ENCODE peak calls at places on chromosome 15, in five cellular contexts. One of them, this sample, is unnamed.

GRCh38 chr15:29815000-29815704 is 7.1 kb downstream of the TJP1 start:
- DNase-seq in naive thymus-derived CD4-positive, alpha-beta T cell: no peak
- DNase-seq in right cardiac atrium: no peak
- DNase-seq in left ventricle myocardium inferior: no peak
- DNase-seq in neuronal stem cell: no peak
- DNase-seq in this sample: no peak

GRCh38 chr15:56886878-56887781 is 31.3 kb upstream of the TCF12 start:
- DNase-seq in left ventricle myocardium inferior: peak; percentile 96
- DNase-seq in right cardiac atrium: peak; percentile 96
- DNase-seq in naive thymus-derived CD4-positive, alpha-beta T cell: peak; percentile 74
- DNase-seq in neuronal stem cell: peak; percentile 94
- DNase-seq in this sample: peak; percentile 96

GRCh38 chr15:78049691-78050440 is 27.6 kb downstream of the TBC1D2B start:
- DNase-seq in right cardiac atrium: no peak
- DNase-seq in left ventricle myocardium inferior: no peak
- DNase-seq in neuronal stem cell: no peak
- DNase-seq in naive thymus-derived CD4-positive, alpha-beta T cell: no peak
- DNase-seq in this sample: peak; percentile 85

GRCh38 chr15:45714501-45715488 is 80.0 kb downstream of the SQOR start:
- DNase-seq in naive thymus-derived CD4-positive, alpha-beta T cell: peak; percentile 16
- DNase-seq in left ventricle myocardium inferior: peak; percentile 49
- DNase-seq in neuronal stem cell: peak; percentile 68
- DNase-seq in right cardiac atrium: peak; percentile 47
- DNase-seq in this sample: no peak

GRCh38 chr15:51024735-51025453 is 69.8 kb downstream of the TNFAIP8L3 start:
- DNase-seq in left ventricle myocardium inferior: no peak
- DNase-seq in right cardiac atrium: no peak
- DNase-seq in naive thymus-derived CD4-positive, alpha-beta T cell: no peak
- DNase-seq in neuronal stem cell: no peak
- DNase-seq in this sample: no peak

GRCh38 chr15:84983299-84983698 is 1.6 kb downstream of the PDE8A start:
- DNase-seq in neuronal stem cell: no peak
- DNase-seq in right cardiac atrium: no peak
- DNase-seq in left ventricle myocardium inferior: no peak
- DNase-seq in naive thymus-derived CD4-positive, alpha-beta T cell: no peak
- DNase-seq in this sample: no peak

GRCh38 chr15:34708422-34708821 is 46.4 kb downstream of the GJD2 start:
- DNase-seq in right cardiac atrium: no peak
- DNase-seq in neuronal stem cell: peak; percentile 55
- DNase-seq in naive thymus-derived CD4-positive, alpha-beta T cell: no peak
- DNase-seq in left ventricle myocardium inferior: no peak
- DNase-seq in this sample: no peak

GRCh38 chr15:39127925-39128617 is 452.8 kb upstream of the THBS1 start:
- DNase-seq in naive thymus-derived CD4-positive, alpha-beta T cell: no peak
- DNase-seq in left ventricle myocardium inferior: no peak
- DNase-seq in neuronal stem cell: no peak
- DNase-seq in right cardiac atrium: no peak
- DNase-seq in this sample: no peak

GRCh38 chr15:87287156-87287555 is 969.4 kb downstream of the NTRK3 start:
- DNase-seq in neuronal stem cell: no peak
- DNase-seq in left ventricle myocardium inferior: no peak
- DNase-seq in right cardiac atrium: no peak
- DNase-seq in naive thymus-derived CD4-positive, alpha-beta T cell: no peak
- DNase-seq in this sample: no peak

GRCh38 chr15:29740692-29741311 is 81.5 kb downstream of the TJP1 start:
- DNase-seq in left ventricle myocardium inferior: no peak
- DNase-seq in right cardiac atrium: no peak
- DNase-seq in naive thymus-derived CD4-positive, alpha-beta T cell: no peak
- DNase-seq in neuronal stem cell: no peak
- DNase-seq in this sample: no peak

GRCh38 chr15:60101416-60101815 is 97.3 kb downstream of the FOXB1 start:
- DNase-seq in right cardiac atrium: no peak
- DNase-seq in left ventricle myocardium inferior: no peak
- DNase-seq in naive thymus-derived CD4-positive, alpha-beta T cell: no peak
- DNase-seq in neuronal stem cell: no peak
- DNase-seq in this sample: no peak

GRCh38 chr15:79184465-79184892 is 93.9 kb upstream of the RASGRF1 start:
- DNase-seq in left ventricle myocardium inferior: peak; percentile 64
- DNase-seq in neuronal stem cell: peak; percentile 75
- DNase-seq in naive thymus-derived CD4-positive, alpha-beta T cell: peak; percentile 31
- DNase-seq in right cardiac atrium: peak; percentile 72
- DNase-seq in this sample: peak; percentile 88

GRCh38 chr15:56838085-56838484 is 80.4 kb upstream of the TCF12 start:
- DNase-seq in naive thymus-derived CD4-positive, alpha-beta T cell: no peak
- DNase-seq in neuronal stem cell: no peak
- DNase-seq in left ventricle myocardium inferior: no peak
- DNase-seq in right cardiac atrium: no peak
- DNase-seq in this sample: no peak

GRCh38 chr15:59741274-59741906 is 52.3 kb upstream of the BNIP2 start:
- DNase-seq in neuronal stem cell: peak; percentile 20
- DNase-seq in naive thymus-derived CD4-positive, alpha-beta T cell: no peak
- DNase-seq in right cardiac atrium: no peak
- DNase-seq in left ventricle myocardium inferior: no peak
- DNase-seq in this sample: no peak

GRCh38 chr15:48370460-48370859 is 39.2 kb downstream of the DUT start:
- DNase-seq in naive thymus-derived CD4-positive, alpha-beta T cell: no peak
- DNase-seq in neuronal stem cell: no peak
- DNase-seq in right cardiac atrium: no peak
- DNase-seq in left ventricle myocardium inferior: no peak
- DNase-seq in this sample: no peak

GRCh38 chr15:78859971-78860733 is 12.5 kb upstream of the MORF4L1 start:
- DNase-seq in naive thymus-derived CD4-positive, alpha-beta T cell: peak; percentile 41
- DNase-seq in neuronal stem cell: peak; percentile 72
- DNase-seq in right cardiac atrium: peak; percentile 73
- DNase-seq in left ventricle myocardium inferior: peak; percentile 72
- DNase-seq in this sample: peak; percentile 83

GRCh38 chr15:30065025-30065801 is 17.5 kb upstream of the GOLGA8J start:
- DNase-seq in naive thymus-derived CD4-positive, alpha-beta T cell: no peak
- DNase-seq in left ventricle myocardium inferior: no peak
- DNase-seq in neuronal stem cell: no peak
- DNase-seq in right cardiac atrium: no peak
- DNase-seq in this sample: no peak

GRCh38 chr15:80785811-80786354 is 6.7 kb downstream of the CEMIP start:
- DNase-seq in left ventricle myocardium inferior: no peak
- DNase-seq in naive thymus-derived CD4-positive, alpha-beta T cell: no peak
- DNase-seq in neuronal stem cell: no peak
- DNase-seq in right cardiac atrium: no peak
- DNase-seq in this sample: no peak

GRCh38 chr15:58003810-58004209 is 61.7 kb downstream of the ALDH1A2 start:
- DNase-seq in neuronal stem cell: no peak
- DNase-seq in naive thymus-derived CD4-positive, alpha-beta T cell: no peak
- DNase-seq in right cardiac atrium: no peak
- DNase-seq in left ventricle myocardium inferior: no peak
- DNase-seq in this sample: no peak

GRCh38 chr15:46091860-46092450 is 457.1 kb downstream of the SQOR start:
- DNase-seq in left ventricle myocardium inferior: no peak
- DNase-seq in neuronal stem cell: peak; percentile 33
- DNase-seq in right cardiac atrium: no peak
- DNase-seq in naive thymus-derived CD4-positive, alpha-beta T cell: no peak
- DNase-seq in this sample: no peak

GRCh38 chr15:43329222-43329959 is 982 bp downstream of the LCMT2 start:
- DNase-seq in neuronal stem cell: peak; percentile 32
- DNase-seq in naive thymus-derived CD4-positive, alpha-beta T cell: no peak
- DNase-seq in left ventricle myocardium inferior: no peak
- DNase-seq in right cardiac atrium: peak; percentile 41
- DNase-seq in this sample: peak; percentile 83

GRCh38 chr15:84955089-84955848 is 26.4 kb upstream of the PDE8A start:
- DNase-seq in right cardiac atrium: peak; percentile 76
- DNase-seq in neuronal stem cell: peak; percentile 15
- DNase-seq in naive thymus-derived CD4-positive, alpha-beta T cell: no peak
- DNase-seq in left ventricle myocardium inferior: peak; percentile 68
- DNase-seq in this sample: peak; percentile 79

GRCh38 chr15:91050128-91050455 is 27.7 kb upstream of the VPS33B start:
- DNase-seq in neuronal stem cell: no peak
- DNase-seq in right cardiac atrium: no peak
- DNase-seq in left ventricle myocardium inferior: no peak
- DNase-seq in naive thymus-derived CD4-positive, alpha-beta T cell: no peak
- DNase-seq in this sample: no peak

GRCh38 chr15:91047545-91048199 is 25.3 kb upstream of the VPS33B start:
- DNase-seq in left ventricle myocardium inferior: no peak
- DNase-seq in naive thymus-derived CD4-positive, alpha-beta T cell: no peak
- DNase-seq in right cardiac atrium: no peak
- DNase-seq in neuronal stem cell: no peak
- DNase-seq in this sample: no peak

GRCh38 chr15:91051248-91051647 is 28.9 kb upstream of the VPS33B start:
- DNase-seq in right cardiac atrium: no peak
- DNase-seq in neuronal stem cell: no peak
- DNase-seq in naive thymus-derived CD4-positive, alpha-beta T cell: no peak
- DNase-seq in left ventricle myocardium inferior: no peak
- DNase-seq in this sample: no peak

GRCh38 chr15:91045065-91045464 is 22.7 kb upstream of the VPS33B start:
- DNase-seq in naive thymus-derived CD4-positive, alpha-beta T cell: no peak
- DNase-seq in left ventricle myocardium inferior: no peak
- DNase-seq in neuronal stem cell: no peak
- DNase-seq in right cardiac atrium: no peak
- DNase-seq in this sample: no peak

DNA sequence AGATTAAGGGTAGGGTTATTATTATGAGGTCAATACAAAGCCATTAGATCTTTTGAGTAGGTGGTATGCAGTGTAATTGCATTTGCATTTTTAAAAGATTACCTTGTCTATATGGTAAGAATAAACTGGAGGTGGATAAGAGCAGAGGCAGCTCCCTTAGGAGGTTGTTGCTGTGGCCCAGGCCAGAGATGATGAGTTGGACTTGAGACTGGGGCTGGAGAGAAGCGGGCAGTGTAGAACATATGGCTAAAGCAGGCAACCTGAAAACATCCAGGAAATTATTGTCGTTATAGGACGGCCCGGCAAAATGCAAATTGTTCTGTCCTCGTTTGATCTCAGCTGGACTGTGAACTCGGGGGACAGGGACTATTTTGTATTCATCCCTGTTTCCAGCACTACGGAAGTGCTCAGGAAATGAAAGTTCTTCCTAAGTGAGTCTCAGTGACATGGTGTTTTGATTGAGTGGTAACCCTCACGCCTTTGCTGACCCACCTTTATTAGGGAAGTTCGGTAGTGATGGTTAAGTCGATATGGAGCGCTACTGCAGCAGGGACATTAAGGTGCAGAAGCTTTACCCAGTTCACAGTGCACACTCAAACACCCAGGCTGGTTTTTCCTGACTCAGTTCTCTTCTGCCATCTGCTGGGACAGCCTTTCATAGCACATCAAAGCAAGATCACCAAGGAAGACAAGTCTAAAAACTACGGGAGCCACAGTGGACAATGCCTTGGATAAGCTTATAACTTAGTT is 27.2 kb upstream of the VPS33B start:
- DNase-seq in left ventricle myocardium inferior: no peak
- DNase-seq in neuronal stem cell: peak; percentile 36
- DNase-seq in naive thymus-derived CD4-positive, alpha-beta T cell: peak; percentile 19
- DNase-seq in right cardiac atrium: no peak
- DNase-seq in this sample: no peak
- H3K27ac ChIP-seq in left ventricle myocardium inferior: no peak overlapping the region
- H3K27ac ChIP-seq in neuronal stem cell: no peak overlapping the region
- H3K27ac ChIP-seq in naive thymus-derived CD4-positive, alpha-beta T cell: no peak overlapping the region
- H3K27ac ChIP-seq in right cardiac atrium: no peak overlapping the region
- H3K27ac ChIP-seq in this sample: no peak overlapping the region

GRCh38 chr15:75891895-75892294 is 11.8 kb upstream of the FBXO22 start:
- DNase-seq in right cardiac atrium: no peak
- DNase-seq in left ventricle myocardium inferior: no peak
- DNase-seq in naive thymus-derived CD4-positive, alpha-beta T cell: no peak
- DNase-seq in neuronal stem cell: no peak
- DNase-seq in this sample: no peak
- H3K27ac ChIP-seq in right cardiac atrium: no peak overlapping the region
- H3K27ac ChIP-seq in left ventricle myocardium inferior: no peak overlapping the region
- H3K27ac ChIP-seq in naive thymus-derived CD4-positive, alpha-beta T cell: no peak overlapping the region
- H3K27ac ChIP-seq in neuronal stem cell: no peak overlapping the region
- H3K27ac ChIP-seq in this sample: no peak overlapping the region

GRCh38 chr15:92832992-92833438 is 67.1 kb upstream of the CHD2 start:
- DNase-seq in naive thymus-derived CD4-positive, alpha-beta T cell: no peak
- DNase-seq in left ventricle myocardium inferior: no peak
- DNase-seq in neuronal stem cell: no peak
- DNase-seq in right cardiac atrium: no peak
- DNase-seq in this sample: no peak

GRCh38 chr15:92833493-92834271 is 66.4 kb upstream of the CHD2 start:
- DNase-seq in left ventricle myocardium inferior: no peak
- DNase-seq in neuronal stem cell: no peak
- DNase-seq in naive thymus-derived CD4-positive, alpha-beta T cell: no peak
- DNase-seq in right cardiac atrium: no peak
- DNase-seq in this sample: no peak

GRCh38 chr15:92831459-92832229 is 68.5 kb upstream of the CHD2 start:
- DNase-seq in naive thymus-derived CD4-positive, alpha-beta T cell: peak; percentile 53
- DNase-seq in neuronal stem cell: peak; percentile 95
- DNase-seq in right cardiac atrium: peak; percentile 93
- DNase-seq in left ventricle myocardium inferior: peak; percentile 94
- DNase-seq in this sample: peak; percentile 95

GRCh38 chr15:92829875-92830274 is 70.2 kb upstream of the CHD2 start:
- DNase-seq in neuronal stem cell: no peak
- DNase-seq in naive thymus-derived CD4-positive, alpha-beta T cell: no peak
- DNase-seq in right cardiac atrium: no peak
- DNase-seq in left ventricle myocardium inferior: no peak
- DNase-seq in this sample: no peak
- H3K27ac ChIP-seq in neuronal stem cell: peak overlapping the region; percentile 46
- H3K27ac ChIP-seq in naive thymus-derived CD4-positive, alpha-beta T cell: peak overlapping the region; percentile 81
- H3K27ac ChIP-seq in right cardiac atrium: peak overlapping the region; percentile 40
- H3K27ac ChIP-seq in left ventricle myocardium inferior: peak overlapping the region; percentile 96
- H3K27ac ChIP-seq in this sample: no peak overlapping the region

GRCh38 chr15:42010434-42010833 is 10.4 kb downstream of the PLA2G4E start:
- DNase-seq in neuronal stem cell: no peak
- DNase-seq in left ventricle myocardium inferior: no peak
- DNase-seq in naive thymus-derived CD4-positive, alpha-beta T cell: no peak
- DNase-seq in right cardiac atrium: no peak
- DNase-seq in this sample: no peak
- H3K27ac ChIP-seq in neuronal stem cell: no peak overlapping the region
- H3K27ac ChIP-seq in left ventricle myocardium inferior: no peak overlapping the region
- H3K27ac ChIP-seq in naive thymus-derived CD4-positive, alpha-beta T cell: no peak overlapping the region
- H3K27ac ChIP-seq in right cardiac atrium: no peak overlapping the region
- H3K27ac ChIP-seq in this sample: no peak overlapping the region

GRCh38 chr15:27762471-27762870 is 336.6 kb downstream of the OCA2 start:
- DNase-seq in naive thymus-derived CD4-positive, alpha-beta T cell: no peak
- DNase-seq in neuronal stem cell: no peak
- DNase-seq in left ventricle myocardium inferior: no peak
- DNase-seq in right cardiac atrium: no peak
- DNase-seq in this sample: no peak

GRCh38 chr15:27768731-27769510 is 330.2 kb downstream of the OCA2 start:
- DNase-seq in left ventricle myocardium inferior: no peak
- DNase-seq in neuronal stem cell: no peak
- DNase-seq in right cardiac atrium: no peak
- DNase-seq in naive thymus-derived CD4-positive, alpha-beta T cell: no peak
- DNase-seq in this sample: no peak

GRCh38 chr15:27763514-27763913 is 335.6 kb downstream of the OCA2 start:
- DNase-seq in naive thymus-derived CD4-positive, alpha-beta T cell: no peak
- DNase-seq in right cardiac atrium: no peak
- DNase-seq in left ventricle myocardium inferior: no peak
- DNase-seq in neuronal stem cell: no peak
- DNase-seq in this sample: no peak

GRCh38 chr15:27767918-27768640 is 331.0 kb downstream of the OCA2 start:
- DNase-seq in naive thymus-derived CD4-positive, alpha-beta T cell: no peak
- DNase-seq in left ventricle myocardium inferior: no peak
- DNase-seq in right cardiac atrium: no peak
- DNase-seq in neuronal stem cell: no peak
- DNase-seq in this sample: no peak

GRCh38 chr15:27764339-27764738 is 334.8 kb downstream of the OCA2 start:
- DNase-seq in left ventricle myocardium inferior: no peak
- DNase-seq in right cardiac atrium: no peak
- DNase-seq in naive thymus-derived CD4-positive, alpha-beta T cell: no peak
- DNase-seq in neuronal stem cell: no peak
- DNase-seq in this sample: no peak
- H3K27ac ChIP-seq in left ventricle myocardium inferior: no peak overlapping the region
- H3K27ac ChIP-seq in right cardiac atrium: no peak overlapping the region
- H3K27ac ChIP-seq in naive thymus-derived CD4-positive, alpha-beta T cell: no peak overlapping the region
- H3K27ac ChIP-seq in neuronal stem cell: no peak overlapping the region
- H3K27ac ChIP-seq in this sample: no peak overlapping the region

This sample was measured in spleen.